ENCODE peak calls at places on chromosomes 3 and 15, in ten cellular contexts. C is iPS DF 19.7; X is WERI-Rb-1; P is GM04504; E is adipocyte; J is iris pigment epithelial cell; I is stimulated activated effector memory CD8-positive, alpha-beta T cell treated with anti-CD3 and anti-CD28 coated beads, Interleukin-12 subunit alpha, Interleukin-12 subunit beta, amount 100 ng/mL, for 72 hours; T is EH; Q is activated CD4-positive, alpha-beta T cell treated with anti-CD3 and anti-CD28 coated beads, Interleukin-2, amount 10 ng/mL, durations not matched to agents 7 days and 5 days; S is amniotic stem cell. Y is an unnamed sample.
A peak's percentile ranks its signal among the peaks of the same experiment; 100 is the strongest.

GRCh38 chr3:183487046-183487445 is 58.6 kb upstream of the MCF2L2 start:
- DNase-seq in C (no peak), X (no peak), P (no peak), E (no peak), J (no peak), I (no peak), T (no peak), Q (no peak), S (no peak), Y (no peak)

GRCh38 chr3:45541326-45542321 is 52.9 kb upstream of the LIMD1 start:
- DNase-seq in C (no peak), X (no peak), P (no peak), E (no peak), J (no peak), I (no peak), T (no peak), Q (no peak), S (no peak), Y (no peak)

GRCh38 chr15:66228807-66229557 is 24.6 kb downstream of the MEGF11 start:
- DNase-seq in C (no peak), X (no peak), P (no peak), E (no peak), J (no peak), I (no peak), T (no peak), Q (no peak), S (no peak), Y (no peak)

GRCh38 chr3:151686257-151686656 is 47.5 kb upstream of the AADACL2 start:
- DNase-seq in C (no peak), X (no peak), P (no peak), E (no peak), J (no peak), I (no peak), T (no peak), Q (no peak), S (no peak), Y (no peak)

GRCh38 chr3:30894521-30895289 is at the start of gene GADL1:
- DNase-seq in C (no peak), X (peak; percentile 49), P (no peak), E (peak; percentile 61), J (peak; percentile 14), I (no peak), T (peak; percentile 31), Q (peak; percentile 25), S (no peak), Y (peak; percentile 28)

GRCh38 chr3:141392416-141392815 is 24.1 kb downstream of the ZBTB38 start:
- DNase-seq in C (no peak), X (no peak), P (no peak), E (no peak), J (no peak), I (no peak), T (no peak), Q (no peak), S (no peak), Y (no peak)

GRCh38 chr15:57550640-57551039 is 41.1 kb upstream of the MYZAP start:
- DNase-seq in C (no peak), X (no peak), P (no peak), E (no peak), J (no peak), I (no peak), T (no peak), Q (no peak), S (no peak), Y (no peak)

GRCh38 chr3:113223831-113224240 is 12.5 kb downstream of the BOC start:
- DNase-seq in C (no peak), X (no peak), P (no peak), E (no peak), J (no peak), I (no peak), T (no peak), Q (peak; percentile 58), S (no peak), Y (no peak)

GRCh38 chr15:92018535-92019239 is 165.2 kb downstream of the SLCO3A1 start:
- DNase-seq in C (no peak), X (no peak), P (no peak), E (no peak), J (no peak), I (no peak), T (no peak), Q (no peak), S (no peak), Y (no peak)

GRCh38 chr15:70437089-70437488 is 326.3 kb downstream of the UACA start:
- DNase-seq in C (no peak), X (no peak), P (no peak), E (no peak), J (no peak), I (no peak), T (no peak), Q (no peak), S (no peak), Y (no peak)

GRCh38 chr3:11565072-11565471 is 78.6 kb downstream of the VGLL4 start:
- DNase-seq in C (no peak), X (no peak), P (no peak), E (no peak), J (no peak), I (no peak), T (no peak), Q (no peak), S (no peak), Y (no peak)

Y was measured in cardiac fibroblast.